ENCODE peak calls at places on chromosomes 16 and 17, in five cellular contexts. One of them, this sample, is unnamed.

GRCh38 chr17:57899822-57900221 is 50.0 kb upstream of the MRPS23 start:
- DNase-seq in activated CD4-positive, CD25-positive, alpha-beta regulatory T cell: no peak
- DNase-seq in Ammon's horn: peak
- DNase-seq in activated gamma-delta T cell treated with Interleukin-2 at 50 U/mL for 16 hours: no peak
- DNase-seq in endodermal cell: no peak
- DNase-seq in this sample: no peak

GRCh38 chr16:54277845-54278703 is 8.5 kb downstream of the IRX3 start:
- DNase-seq in activated CD4-positive, CD25-positive, alpha-beta regulatory T cell: no peak
- DNase-seq in Ammon's horn: peak
- DNase-seq in activated gamma-delta T cell treated with Interleukin-2 at 50 U/mL for 16 hours: no peak
- DNase-seq in endodermal cell: peak
- DNase-seq in this sample: no peak

GRCh38 chr17:44095647-44096496 is 25.3 kb downstream of the G6PC3 start:
- DNase-seq in activated CD4-positive, CD25-positive, alpha-beta regulatory T cell: no peak
- DNase-seq in Ammon's horn: peak
- DNase-seq in activated gamma-delta T cell treated with Interleukin-2 at 50 U/mL for 16 hours: no peak
- DNase-seq in endodermal cell: peak
- DNase-seq in this sample: no peak

GRCh38 chr17:50881182-50881581 is 15.0 kb upstream of the TOB1 start:
- DNase-seq in activated CD4-positive, CD25-positive, alpha-beta regulatory T cell: no peak
- DNase-seq in Ammon's horn: no peak
- DNase-seq in activated gamma-delta T cell treated with Interleukin-2 at 50 U/mL for 16 hours: no peak
- DNase-seq in endodermal cell: peak
- DNase-seq in this sample: no peak

GRCh38 chr16:21001262-21001661 is 100.7 kb downstream of the LYRM1 start:
- DNase-seq in activated CD4-positive, CD25-positive, alpha-beta regulatory T cell: no peak
- DNase-seq in Ammon's horn: no peak
- DNase-seq in activated gamma-delta T cell treated with Interleukin-2 at 50 U/mL for 16 hours: no peak
- DNase-seq in endodermal cell: peak
- DNase-seq in this sample: no peak

GRCh38 chr16:28910046-28911031 is 14.7 kb downstream of the RABEP2 start:
- DNase-seq in activated CD4-positive, CD25-positive, alpha-beta regulatory T cell: no peak
- DNase-seq in Ammon's horn: no peak
- DNase-seq in activated gamma-delta T cell treated with Interleukin-2 at 50 U/mL for 16 hours: no peak
- DNase-seq in endodermal cell: no peak
- DNase-seq in this sample: no peak

GRCh38 chr17:58277726-58278595 is 2.8 kb downstream of the MPO start:
- DNase-seq in activated CD4-positive, CD25-positive, alpha-beta regulatory T cell: no peak
- DNase-seq in Ammon's horn: no peak
- DNase-seq in activated gamma-delta T cell treated with Interleukin-2 at 50 U/mL for 16 hours: no peak
- DNase-seq in endodermal cell: no peak
- DNase-seq in this sample: no peak

GRCh38 chr17:36755586-36755985 is 154.2 kb downstream of the MRM1 start:
- DNase-seq in activated CD4-positive, CD25-positive, alpha-beta regulatory T cell: no peak
- DNase-seq in Ammon's horn: no peak
- DNase-seq in activated gamma-delta T cell treated with Interleukin-2 at 50 U/mL for 16 hours: peak
- DNase-seq in endodermal cell: peak
- DNase-seq in this sample: no peak

GRCh38 chr17:82838386-82839063 is 1.3 kb downstream of the ZNF750 start:
- DNase-seq in activated CD4-positive, CD25-positive, alpha-beta regulatory T cell: no peak
- DNase-seq in Ammon's horn: no peak
- DNase-seq in activated gamma-delta T cell treated with Interleukin-2 at 50 U/mL for 16 hours: no peak
- DNase-seq in endodermal cell: peak
- DNase-seq in this sample: no peak

GRCh38 chr17:50661795-50662391 is 27.2 kb downstream of the ABCC3 start:
- DNase-seq in activated CD4-positive, CD25-positive, alpha-beta regulatory T cell: no peak
- DNase-seq in Ammon's horn: no peak
- DNase-seq in activated gamma-delta T cell treated with Interleukin-2 at 50 U/mL for 16 hours: no peak
- DNase-seq in endodermal cell: peak
- DNase-seq in this sample: peak

GRCh38 chr17:7842950-7843535 is 9.0 kb downstream of the KDM6B start:
- DNase-seq in activated CD4-positive, CD25-positive, alpha-beta regulatory T cell: no peak
- DNase-seq in Ammon's horn: peak
- DNase-seq in activated gamma-delta T cell treated with Interleukin-2 at 50 U/mL for 16 hours: peak
- DNase-seq in endodermal cell: peak
- DNase-seq in this sample: no peak

GRCh38 chr17:57915980-57916757 is 39.0 kb downstream of the CUEDC1 start:
- DNase-seq in activated CD4-positive, CD25-positive, alpha-beta regulatory T cell: no peak
- DNase-seq in Ammon's horn: no peak
- DNase-seq in activated gamma-delta T cell treated with Interleukin-2 at 50 U/mL for 16 hours: no peak
- DNase-seq in endodermal cell: peak
- DNase-seq in this sample: no peak

GRCh38 chr17:1793447-1793806 is 31.6 kb downstream of the SERPINF1 start:
- DNase-seq in activated CD4-positive, CD25-positive, alpha-beta regulatory T cell: no peak
- DNase-seq in Ammon's horn: no peak
- DNase-seq in activated gamma-delta T cell treated with Interleukin-2 at 50 U/mL for 16 hours: no peak
- DNase-seq in endodermal cell: no peak
- DNase-seq in this sample: no peak

GRCh38 chr17:77354420-77354720 is 213.6 kb downstream of the SEC14L1 start:
- DNase-seq in activated CD4-positive, CD25-positive, alpha-beta regulatory T cell: no peak
- DNase-seq in Ammon's horn: no peak
- DNase-seq in activated gamma-delta T cell treated with Interleukin-2 at 50 U/mL for 16 hours: peak
- DNase-seq in endodermal cell: peak
- DNase-seq in this sample: no peak

This sample was measured in omental fat pad.